ENCODE peak calls at places on chromosomes 5 and 9, in eight cellular contexts. W is lower lobe of right lung, L is fibroblast of lung, P is right lobe of liver, U is ovary, Y is hepatocyte, C is heart left ventricle, J is GM23338. H is an unnamed sample.

GRCh38 chr5:2705861-2706260 is 45.6 kb downstream of the IRX2 start:
- DNase-seq in W (no peak), L (no peak), P (no peak), U (no peak), Y (no peak), C (no peak), J (no peak), H (peak; percentile 1)

GRCh38 chr9:14535161-14535930 is 157.9 kb downstream of the ZDHHC21 start:
- DNase-seq in W (no peak), L (no peak), P (no peak), U (no peak), Y (no peak), C (peak; percentile 87), J (no peak), H (no peak)

GRCh38 chr9:134352247-134352933 is 26.1 kb downstream of the RXRA start:
- DNase-seq in W (no peak), L (no peak), P (no peak), U (no peak), Y (no peak), C (no peak), J (no peak), H (no peak)

GRCh38 chr5:34957299-34957698 is 27.9 kb downstream of the DNAJC21 start:
- DNase-seq in W (no peak), L (peak; percentile 12), P (no peak), U (no peak), Y (no peak), C (no peak), J (peak; percentile 26), H (no peak)

GRCh38 chr9:136621019-136621733 is 41.5 kb upstream of the EGFL7 start:
- DNase-seq in W (no peak), L (peak; percentile 25), P (no peak), U (no peak), Y (no peak), C (no peak), J (no peak), H (peak; percentile 4)

GRCh38 chr5:138033275-138033808 is 463 bp upstream of the FAM13B start:
- DNase-seq in W (no peak), L (peak; percentile 8), P (no peak), U (no peak), Y (no peak), C (no peak), J (peak; percentile 87), H (no peak)

GRCh38 chr9:114603183-114603582 is 7.9 kb upstream of the TMEM268 start:
- DNase-seq in W (no peak), L (no peak), P (no peak), U (no peak), Y (no peak), C (no peak), J (no peak), H (no peak)

GRCh38 chr5:139377226-139377625 is 5.9 kb downstream of the SLC23A1 start:
- DNase-seq in W (no peak), L (no peak), P (peak; percentile 10), U (no peak), Y (no peak), C (no peak), J (no peak), H (no peak)

GRCh38 chr5:15236911-15237508 is 263.0 kb upstream of the FBXL7 start:
- DNase-seq in W (no peak), L (no peak), P (no peak), U (no peak), Y (no peak), C (no peak), J (no peak), H (no peak)

GRCh38 chr9:36401179-36401740 is 1.2 kb upstream of the RNF38 start:
- DNase-seq in W (no peak), L (peak; percentile 73), P (no peak), U (no peak), Y (peak; percentile 90), C (no peak), J (peak; percentile 84), H (no peak)

GRCh38 chr5:147051193-147051592 is 172.6 kb upstream of the PPP2R2B start:
- DNase-seq in W (no peak), L (no peak), P (no peak), U (no peak), Y (no peak), C (no peak), J (no peak), H (no peak)

GRCh38 chr9:79256691-79257213 is 315.0 kb upstream of the TLE4 start:
- DNase-seq in W (no peak), L (peak; percentile 32), P (no peak), U (no peak), Y (peak; percentile 34), C (no peak), J (peak; percentile 26), H (peak; percentile 90)

GRCh38 chr5:132746592-132747063 is 598 bp upstream of the CCNI2 start:
- DNase-seq in W (no peak), L (peak; percentile 20), P (no peak), U (no peak), Y (peak; percentile 66), C (no peak), J (peak; percentile 91), H (no peak)

GRCh38 chr5:132414634-132415377 is 45.3 kb downstream of the SLC22A5 start:
- DNase-seq in W (no peak), L (peak; percentile 59), P (no peak), U (peak; percentile 13), Y (peak; percentile 52), C (no peak), J (no peak), H (no peak)

GRCh38 chr5:61334224-61335196 is 2.5 kb downstream of the ZSWIM6 start:
- DNase-seq in W (no peak), L (peak; percentile 70), P (no peak), U (no peak), Y (peak; percentile 51), C (no peak), J (peak; percentile 32), H (no peak)

GRCh38 chr5:62653001-62653863 is 74.6 kb downstream of the LRRC70 start:
- DNase-seq in W (no peak), L (no peak), P (no peak), U (no peak), Y (no peak), C (no peak), J (no peak), H (no peak)

GRCh38 chr9:133712221-133713100 is 25.7 kb downstream of the SARDH start:
- DNase-seq in W (no peak), L (no peak), P (peak; percentile 56), U (peak; percentile 16), Y (no peak), C (peak; percentile 22), J (no peak), H (no peak)

GRCh38 chr5:147140558-147140957 is 94.3 kb upstream of the STK32A start:
- DNase-seq in W (no peak), L (no peak), P (no peak), U (no peak), Y (peak; percentile 32), C (no peak), J (no peak), H (no peak)

GRCh38 chr9:122340161-122340560 is 30.7 kb upstream of the PTGS1 start:
- DNase-seq in W (no peak), L (no peak), P (no peak), U (no peak), Y (no peak), C (no peak), J (no peak), H (no peak)

GRCh38 chr9:77221431-77221830 is 44.1 kb downstream of the VPS13A start:
- DNase-seq in W (no peak), L (peak; percentile 11), P (no peak), U (no peak), Y (no peak), C (no peak), J (no peak), H (no peak)

GRCh38 chr9:81424431-81424830 is 264.9 kb downstream of the TLE1 start:
- DNase-seq in W (no peak), L (no peak), P (no peak), U (no peak), Y (no peak), C (no peak), J (no peak), H (no peak)

GRCh38 chr5:79200573-79201183 is 35.3 kb upstream of the JMY start:
- DNase-seq in W (no peak), L (peak; percentile 19), P (no peak), U (no peak), Y (peak; percentile 11), C (no peak), J (no peak), H (peak; percentile 32)
- TF ChIP-seq CTCF in W (peak; percentile 26), L (peak; percentile 63), P (no peak), U (no peak), Y (peak; percentile 39), C (no peak), J (peak; percentile 29), H (peak; percentile 41)

GRCh38 chr9:109766351-109766750 is 13.6 kb upstream of the PALM2AKAP2 start:
- DNase-seq in W (no peak), L (peak; percentile 95), P (no peak), U (no peak), Y (peak; percentile 58), C (no peak), J (no peak), H (no peak)
- H3K27ac ChIP-seq in W (no peak overlapping the region), L (no peak overlapping the region), P (no peak overlapping the region), U (no peak overlapping the region), Y (no peak overlapping the region), C (no peak overlapping the region), J (no peak overlapping the region), H (no peak overlapping the region)

GRCh38 chr5:350355-350754 is 28.8 kb downstream of the AHRR start:
- DNase-seq in W (no peak), L (no peak), P (no peak), U (no peak), Y (peak; percentile 3), C (no peak), J (peak; percentile 82), H (peak; percentile 61)
- TF ChIP-seq CTCF in W (no peak), L (no peak), P (no peak), U (no peak), Y (no peak), C (no peak), J (peak; percentile 70), H (peak; percentile 70)

GRCh38 chr9:82606761-82607382 is 456.1 kb downstream of the RASEF start:
- DNase-seq in W (no peak), L (peak; percentile 85), P (no peak), U (peak; percentile 26), Y (peak; percentile 76), C (peak; percentile 15), J (peak; percentile 88), H (peak; percentile 58)

GRCh38 chr9:82605657-82606031 is 457.3 kb downstream of the RASEF start:
- DNase-seq in W (no peak), L (no peak), P (no peak), U (no peak), Y (no peak), C (no peak), J (no peak), H (no peak)

GRCh38 chr9:82601272-82601835 is 461.6 kb downstream of the RASEF start:
- DNase-seq in W (no peak), L (no peak), P (no peak), U (no peak), Y (peak; percentile 38), C (no peak), J (no peak), H (no peak)

GRCh38 chr9:82606071-82606470 is 456.9 kb downstream of the RASEF start:
- DNase-seq in W (no peak), L (no peak), P (no peak), U (no peak), Y (no peak), C (no peak), J (no peak), H (no peak)

GRCh38 chr9:82604947-82605656 is 457.8 kb downstream of the RASEF start:
- DNase-seq in W (no peak), L (peak; percentile 77), P (peak; percentile 68), U (no peak), Y (peak; percentile 38), C (peak; percentile 41), J (no peak), H (no peak)
- H3K27ac ChIP-seq in W (no peak overlapping the region), L (no peak overlapping the region), P (peak overlapping the region; percentile 91), U (no peak overlapping the region), Y (peak overlapping the region; percentile 9), C (no peak overlapping the region), J (no peak overlapping the region), H (no peak overlapping the region)

H was measured in WERI-Rb-1.